ENCODE peak calls at places on chromosomes 1 and 21, in eight cellular contexts. D is activated CD8-positive, alpha-beta memory T cell treated with anti-CD3 and anti-CD28 coated beads, Interleukin-2, amount 50 U/mL, for 4 hours; W is activated CD8-positive, alpha-beta T cell treated with anti-CD3 and anti-CD28 coated beads, Interleukin-2, amount 10 ng/mL, durations not matched to agents 7 days and 5 days; K is ovary; V is COR-L47; X is stomach; G is neural progenitor cell; A is stimulated activated CD4-positive, alpha-beta T cell treated with anti-CD3 and anti-CD28 coated beads, Interleukin-1b, Interleukin-23, amount 100 ng/mL, for 24 hours. Z is an unnamed sample.

GRCh38 chr1:246961939-246962373 is 30.2 kb upstream of the AHCTF1 start:
- DNase-seq in X (peak; percentile 31), K (no peak), W (no peak), G (no peak), V (no peak), A (no peak), D (no peak), Z (no peak)

GRCh38 chr1:216005916-216006315 is 417.3 kb downstream of the USH2A start:
- DNase-seq in A (no peak), K (no peak), X (no peak), W (no peak), D (no peak), G (no peak), V (no peak), Z (no peak)

GRCh38 chr1:201311356-201312011 is 28.2 kb downstream of the PKP1 start:
- DNase-seq in D (no peak), A (no peak), W (peak; percentile 22), V (no peak), K (no peak), X (no peak), G (no peak), Z (no peak)

GRCh38 chr1:58628987-58629598 is 52.0 kb upstream of the TACSTD2 start:
- DNase-seq in D (no peak), G (no peak), K (no peak), W (no peak), A (no peak), X (no peak), V (no peak), Z (no peak)

GRCh38 chr1:221839794-221840395 is 98.0 kb upstream of the DUSP10 start:
- DNase-seq in G (no peak), X (peak; percentile 56), V (no peak), D (peak; percentile 65), W (peak; percentile 63), K (no peak), A (peak; percentile 45), Z (peak; percentile 77)

GRCh38 chr1:169809370-169810095 is 14.8 kb upstream of the METTL18 start:
- DNase-seq in G (peak; percentile 48), V (peak; percentile 27), A (no peak), X (no peak), D (peak; percentile 19), K (no peak), W (peak; percentile 28), Z (no peak)

GRCh38 chr1:100775483-100775882 is 55.9 kb downstream of the VCAM1 start:
- DNase-seq in W (no peak), A (no peak), G (no peak), X (no peak), K (no peak), D (no peak), V (no peak), Z (no peak)

GRCh38 chr21:34913786-34914185 is 135.3 kb downstream of the RUNX1 start:
- DNase-seq in X (no peak), V (no peak), G (no peak), K (no peak), A (no peak), W (no peak), D (no peak), Z (no peak)

GRCh38 chr1:41240806-41241747 is 1.0 kb downstream of the SCMH1 start:
- DNase-seq in W (peak; percentile 50), D (peak; percentile 44), X (peak; percentile 62), G (peak; percentile 65), V (peak; percentile 36), K (peak; percentile 68), A (no peak), Z (peak; percentile 52)

Z was measured in activated CD4-positive, alpha-beta memory T cell treated with anti-CD3 and anti-CD28 coated beads, Interleukin-2, amount 10 ng/mL, durations not matched to agents 7 days and 5 days.